ENCODE peak calls at places on chromosome X, in six cellular contexts. V is lower lobe of right lung, Z is mesenchymal stem cell, F is mesendoderm, C is prostate gland, K is mucosa of descending colon. H is an unnamed sample.
A peak's percentile ranks its signal among the peaks of the same experiment; 100 is the strongest.

GRCh38 chrX:40423299-40423698 is 157.5 kb upstream of the ATP6AP2 start:
- DNase-seq in F (no peak), K (no peak), V (no peak), C (peak; percentile 6), Z (peak; percentile 3), H (no peak)

GRCh38 chrX:78746496-78746895 is 1.0 kb upstream of the LPAR4 start:
- DNase-seq in Z (no peak), K (no peak), V (no peak), F (peak; percentile 51), C (no peak), H (no peak)

GRCh38 chrX:64338296-64338695 is 57.0 kb downstream of the MTMR8 start:
- DNase-seq in F (peak; percentile 0), V (no peak), C (no peak), K (no peak), Z (no peak), H (no peak)

GRCh38 chrX:108735087-108735679 is 1.2 kb downstream of the IRS4 start:
- DNase-seq in V (no peak), Z (no peak), C (peak; percentile 7), F (peak; percentile 67), K (no peak), H (no peak)

GRCh38 chrX:134115270-134115669 is 121.7 kb upstream of the CCDC160 start:
- DNase-seq in Z (no peak), K (no peak), C (no peak), F (no peak), V (no peak), H (no peak)

GRCh38 chrX:118346258-118347094 is 570 bp downstream of the WDR44 start:
- DNase-seq in C (peak; percentile 11), Z (peak; percentile 63), V (peak; percentile 65), F (peak; percentile 49), K (peak; percentile 77), H (no peak)

GRCh38 chrX:69173906-69174305 is 8.7 kb upstream of the PJA1 start:
- DNase-seq in K (no peak), Z (no peak), F (peak; percentile 38), C (no peak), V (no peak), H (no peak)

GRCh38 chrX:44903107-44903506 is 30.1 kb downstream of the KDM6A start:
- DNase-seq in V (no peak), C (no peak), K (no peak), F (peak; percentile 7), Z (peak; percentile 73), H (no peak)

GRCh38 chrX:31123335-31123734 is 51.5 kb upstream of the FTHL17 start:
- DNase-seq in C (no peak), F (no peak), K (no peak), Z (no peak), V (no peak), H (no peak)

GRCh38 chrX:100194073-100194775 is 215.8 kb downstream of the PCDH19 start:
- DNase-seq in V (no peak), F (no peak), Z (no peak), K (no peak), C (no peak), H (no peak)

GRCh38 chrX:40105016-40105790 is 7.4 kb upstream of the BCOR start:
- DNase-seq in V (peak; percentile 61), F (peak; percentile 57), K (peak; percentile 73), Z (peak; percentile 57), C (peak; percentile 7), H (peak; percentile 72)

GRCh38 chrX:36431819-36432218 is 512.3 kb downstream of the CFAP47 start:
- DNase-seq in C (no peak), K (no peak), V (no peak), Z (peak; percentile 73), F (peak; percentile 36), H (no peak)

GRCh38 chrX:41870719-41871151 is 52.6 kb downstream of the CASK start:
- DNase-seq in C (no peak), K (no peak), Z (no peak), V (peak; percentile 43), F (no peak), H (no peak)

GRCh38 chrX:107747596-107748161 is 27.9 kb downstream of the TSC22D3 start:
- DNase-seq in K (no peak), F (no peak), C (peak; percentile 51), V (peak; percentile 49), Z (peak; percentile 58), H (peak; percentile 68)

GRCh38 chrX:70454441-70455365 is 10.1 kb downstream of the DLG3 start:
- DNase-seq in F (peak; percentile 97), K (peak; percentile 93), C (peak; percentile 81), Z (peak; percentile 72), V (peak; percentile 86), H (peak; percentile 92)

GRCh38 chrX:51976503-51976902 is 83.1 kb downstream of the MAGED1 start:
- DNase-seq in F (no peak), V (no peak), Z (no peak), C (no peak), K (no peak), H (no peak)

GRCh38 chrX:72020788-72021187 is 110.1 kb downstream of the NHSL2 start:
- DNase-seq in V (no peak), K (no peak), F (no peak), C (no peak), Z (no peak), H (peak; percentile 9)

GRCh38 chrX:131394384-131394783 is 105.3 kb upstream of the IGSF1 start:
- DNase-seq in C (no peak), K (no peak), F (no peak), Z (no peak), V (no peak), H (no peak)

GRCh38 chrX:49291615-49292337 is 11.7 kb upstream of the GAGE10 start:
- DNase-seq in F (peak; percentile 78), K (no peak), C (peak; percentile 19), V (peak; percentile 61), Z (peak; percentile 38), H (peak; percentile 56)

DNA sequence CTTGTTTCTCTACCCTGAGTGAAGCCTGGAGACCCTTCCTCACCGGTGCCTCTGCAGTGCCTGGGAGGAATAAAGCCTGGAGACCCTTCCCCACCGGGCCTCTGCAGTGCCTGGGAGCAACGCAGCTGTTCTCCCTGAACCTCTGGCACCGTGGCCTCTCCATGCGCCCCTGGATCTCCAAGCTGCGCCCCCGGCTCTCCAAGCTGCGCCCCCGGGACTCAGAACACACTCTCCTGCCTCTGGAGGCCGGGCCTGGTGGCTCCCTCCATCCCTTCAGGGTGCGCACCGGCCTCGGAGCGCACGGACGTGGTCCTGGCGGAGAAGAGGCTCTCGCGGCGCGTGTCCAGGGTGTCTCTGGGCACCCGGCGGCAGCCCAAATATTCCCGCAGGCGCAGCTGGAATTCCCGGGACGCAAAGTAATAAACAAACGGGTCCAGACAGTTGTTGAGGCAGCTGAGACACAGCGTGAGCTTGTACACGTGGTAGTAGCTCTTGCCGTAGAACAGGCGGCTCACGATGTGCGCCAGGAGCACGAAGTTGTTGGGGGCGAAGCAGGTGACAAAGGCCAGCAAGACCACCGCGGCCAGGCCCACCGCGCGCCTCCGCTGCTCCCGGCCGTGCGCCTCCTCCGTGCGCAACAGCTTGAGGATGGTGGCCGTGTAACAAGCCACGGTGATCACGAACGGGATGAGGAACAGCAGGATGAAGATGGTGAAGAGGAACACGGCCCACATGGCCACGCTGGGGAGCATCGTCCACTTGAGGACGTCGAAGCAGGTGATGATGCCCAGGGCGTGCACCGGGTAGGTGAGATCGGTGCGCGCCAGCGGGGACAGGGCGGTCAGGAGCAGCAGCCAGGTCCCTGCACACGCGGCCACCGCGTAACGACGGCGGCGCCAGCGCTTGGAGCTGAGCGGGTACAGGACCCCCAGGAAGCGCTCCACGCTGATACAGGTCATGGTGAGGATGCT is 12.8 kb upstream of the ASMTL start:
- DNase-seq in C (no peak), Z (no peak), K (peak; percentile 51), V (no peak), F (no peak), H (no peak)
- H3K4me1 ChIP-seq in C (no peaks in the 10 kb centered on the region), Z (peaks cover 13% of the 10 kb centered on the region), K (no peaks in the 10 kb centered on the region), V (no peaks in the 10 kb centered on the region), F (no peaks in the 10 kb centered on the region), H (peaks cover 5% of the 10 kb centered on the region)

DNA sequence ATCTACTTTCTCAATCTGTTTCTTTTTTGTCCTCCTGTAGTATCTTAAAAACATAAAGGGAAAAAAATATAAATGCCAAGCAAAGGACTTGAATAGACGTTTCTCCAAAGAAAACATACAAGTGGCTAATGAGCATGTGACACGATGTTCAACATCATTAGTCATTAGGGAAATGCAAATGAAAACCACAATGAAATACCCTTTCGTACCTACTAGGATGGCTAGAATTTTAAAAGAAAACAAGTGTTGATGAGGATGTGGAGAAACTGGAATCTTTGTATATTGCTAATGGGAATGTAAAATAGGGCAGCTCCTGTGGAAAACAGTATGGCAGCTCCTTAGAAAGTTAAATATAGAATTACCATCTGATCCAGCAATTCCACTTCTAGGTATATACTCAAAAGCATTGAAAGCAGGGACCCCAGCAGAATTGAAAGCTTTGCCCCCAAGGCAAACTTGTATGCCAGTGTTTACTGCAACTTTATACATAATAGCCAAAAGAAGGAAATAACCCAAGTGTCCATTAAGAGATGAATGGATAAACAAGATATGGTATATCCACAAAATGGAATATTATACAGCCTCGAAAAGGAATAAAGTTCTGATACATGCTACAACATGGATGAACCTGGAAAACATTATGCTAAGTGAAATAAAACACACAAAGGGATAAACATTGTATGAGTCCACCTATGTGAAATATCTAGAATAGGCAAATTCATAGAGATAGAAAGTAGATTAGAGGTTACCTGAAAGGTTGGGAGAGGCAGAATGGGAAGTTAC is 138.3 kb downstream of the SH3KBP1 start:
- DNase-seq in Z (no peak), V (no peak), K (no peak), C (no peak), F (no peak), H (no peak)
- H3K4me1 ChIP-seq in Z (no peaks in the 10 kb centered on the region), V (peaks cover 30% of the 10 kb centered on the region), K (no peaks in the 10 kb centered on the region), C (no peaks in the 10 kb centered on the region), F (no peaks in the 10 kb centered on the region), H (no peaks in the 10 kb centered on the region)

DNA sequence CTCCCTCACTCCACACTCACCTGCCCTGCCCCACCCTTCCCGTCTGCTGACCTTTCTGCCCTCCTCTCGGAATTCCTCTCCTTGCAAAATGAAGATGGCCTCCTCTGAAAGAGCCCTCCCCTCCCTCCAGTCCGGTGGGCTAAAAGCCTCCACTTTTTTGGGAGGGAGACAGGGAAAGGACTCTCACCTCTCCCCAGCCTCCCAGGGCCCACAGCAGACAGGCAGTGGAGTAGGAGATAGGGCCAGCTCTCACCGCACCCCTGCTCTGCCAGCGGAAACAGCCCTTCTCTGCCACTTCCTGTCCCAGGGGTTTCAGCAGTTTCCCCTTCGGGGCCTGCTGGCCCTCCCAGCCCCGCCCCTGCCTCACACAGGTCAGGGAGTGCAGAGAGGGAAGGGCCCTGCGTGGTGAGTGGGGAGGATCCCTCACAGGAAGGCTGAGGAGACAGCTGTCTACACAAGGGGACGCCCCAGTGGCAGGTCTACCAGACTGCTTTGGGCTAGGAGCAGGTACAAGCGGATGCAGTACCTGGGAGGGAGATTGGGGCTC is 18.2 kb downstream of the ELF4 start:
- DNase-seq in V (peak; percentile 78), F (peak; percentile 70), C (no peak), Z (no peak), K (peak; percentile 93), H (peak; percentile 90)
- H3K4me1 ChIP-seq in V (peaks cover 7% of the 10 kb centered on the region), F (no peaks in the 10 kb centered on the region), C (no peaks in the 10 kb centered on the region), Z (peaks cover 9% of the 10 kb centered on the region), K (peaks cover 6% of the 10 kb centered on the region), H (no peaks in the 10 kb centered on the region)

GRCh38 chrX:124346877-124347241 is 496 bp downstream of the SH2D1A start:
- DNase-seq in F (no peak), C (no peak), V (no peak), K (no peak), Z (no peak), H (no peak)

GRCh38 chrX:124347242-124347641 is 879 bp downstream of the SH2D1A start:
- DNase-seq in F (no peak), K (no peak), C (no peak), V (no peak), Z (no peak), H (no peak)

GRCh38 chrX:124348152-124348551 is 1.8 kb downstream of the SH2D1A start:
- DNase-seq in Z (no peak), V (no peak), C (no peak), K (no peak), F (no peak), H (no peak)

GRCh38 chrX:124344246-124344645 is 2.1 kb upstream of the SH2D1A start:
- DNase-seq in F (no peak), Z (no peak), K (no peak), C (no peak), V (no peak), H (no peak)

GRCh38 chrX:124346064-124346876 is at the start of gene SH2D1A:
- DNase-seq in C (no peak), F (no peak), K (no peak), V (no peak), Z (no peak), H (peak; percentile 24)
- H3K4me1 ChIP-seq in C (no peaks in the 10 kb centered on the region), F (no peaks in the 10 kb centered on the region), K (no peaks in the 10 kb centered on the region), V (no peaks in the 10 kb centered on the region), Z (no peaks in the 10 kb centered on the region), H (no peaks in the 10 kb centered on the region)

H was measured in Peyer's patch.